ENCODE peak calls at places on chromosomes 4 and X, in nine cellular contexts. U is heart left ventricle, Z is A549, W is adrenal gland, G is transverse colon, J is endothelial cell of umbilical vein, B is sigmoid colon, I is IMR-90, V is ovary. O is an unnamed sample. For H3K4me1, the result is how much of the 10 kb centered on the place peaks cover.

GRCh38 chrX:153327561-153327960 is 6.0 kb upstream of the PNMA6F start:
- DNase-seq in G (no peak), U (no peak), I (no peak), W (no peak), B (no peak), J (no peak), V (no peak), Z (no peak), O (no peak)

GRCh38 chrX:16601885-16602284 is 48.1 kb upstream of the S100G start:
- DNase-seq in J (no peak), W (no peak), I (no peak), U (no peak), V (no peak), B (no peak), G (no peak), Z (no peak), O (no peak)

GRCh38 chr4:3878678-3879077 is 112.5 kb downstream of the ADRA2C start:
- DNase-seq in J (no peak), W (no peak), Z (no peak), B (no peak), G (no peak), U (no peak), I (no peak), V (no peak), O (no peak)

GRCh38 chr4:119785963-119786362 is 157.4 kb upstream of the PDE5A start:
- DNase-seq in W (peak), B (no peak), U (no peak), Z (peak), G (peak), V (no peak), J (peak), I (peak), O (no peak)

GRCh38 chr4:5165419-5166369 is 114.4 kb downstream of the STK32B start:
- DNase-seq in W (no peak), G (no peak), Z (no peak), I (peak), U (no peak), V (no peak), B (no peak), J (peak), O (no peak)

GRCh38 chr4:39323836-39324235 is 42.3 kb downstream of the RFC1 start:
- DNase-seq in B (no peak), W (no peak), I (no peak), U (no peak), Z (no peak), G (no peak), V (no peak), J (no peak), O (no peak)

GRCh38 chrX:45230410-45230809 is 29.7 kb upstream of the DIPK2B start:
- DNase-seq in V (no peak), W (no peak), B (no peak), U (no peak), Z (no peak), G (no peak), J (no peak), I (no peak), O (no peak)

GRCh38 chr4:147707892-147708672 is 23.8 kb upstream of the ARHGAP10 start:
- DNase-seq in G (peak), W (peak), U (peak), J (peak), Z (peak), V (peak), I (peak), B (peak), O (no peak)

GRCh38 chrX:136183175-136183574 is 35.8 kb downstream of the FHL1 start:
- DNase-seq in W (no peak), I (no peak), B (no peak), Z (no peak), J (no peak), U (no peak), V (no peak), G (no peak), O (no peak)

GRCh38 chrX:155028192-155028591 is 1.5 kb downstream of the FUNDC2 start:
- DNase-seq in J (peak), I (no peak), V (no peak), W (no peak), B (no peak), Z (peak), U (no peak), G (no peak), O (no peak)

GRCh38 chr4:114474401-114474800 is 124.2 kb upstream of the UGT8 start:
- DNase-seq in J (peak), V (no peak), Z (no peak), G (no peak), B (no peak), U (no peak), I (no peak), W (no peak), O (no peak)

GRCh38 chrX:21255207-21255606 is 119.0 kb upstream of the CNKSR2 start:
- DNase-seq in Z (no peak), V (no peak), W (no peak), I (no peak), J (no peak), G (no peak), B (no peak), U (no peak), O (no peak)

GRCh38 chr4:69860521-69861298 is 765 bp upstream of the SULT1E1 start:
- DNase-seq in G (no peak), I (no peak), U (no peak), Z (no peak), W (no peak), J (no peak), V (no peak), B (no peak), O (no peak)

GRCh38 chrX:41922125-41922521 is 1.2 kb downstream of the CASK start:
- DNase-seq in Z (no peak), U (no peak), V (no peak), W (peak), B (no peak), G (no peak), I (peak), J (peak), O (no peak)

GRCh38 chr4:55851885-55852284 is 1.6 kb upstream of the EXOC1 start:
- DNase-seq in U (no peak), B (no peak), W (no peak), J (no peak), V (no peak), G (peak), Z (no peak), I (no peak), O (no peak)

GRCh38 chr4:186481998-186482790 is 73.2 kb downstream of the MTNR1A start:
- DNase-seq in B (no peak), J (no peak), Z (no peak), I (no peak), G (no peak), W (no peak), V (no peak), U (no peak), O (no peak)

GRCh38 chrX:40166582-40166981 is 68.8 kb upstream of the BCOR start:
- DNase-seq in V (peak), G (no peak), U (peak), I (peak), B (no peak), Z (no peak), J (no peak), W (no peak), O (peak)
- H3K4me1 ChIP-seq in V (under half), G (under half), U (under half), I (under half), B (under half), Z (under half), J (under half), W (under half), O (under half)

DNA sequence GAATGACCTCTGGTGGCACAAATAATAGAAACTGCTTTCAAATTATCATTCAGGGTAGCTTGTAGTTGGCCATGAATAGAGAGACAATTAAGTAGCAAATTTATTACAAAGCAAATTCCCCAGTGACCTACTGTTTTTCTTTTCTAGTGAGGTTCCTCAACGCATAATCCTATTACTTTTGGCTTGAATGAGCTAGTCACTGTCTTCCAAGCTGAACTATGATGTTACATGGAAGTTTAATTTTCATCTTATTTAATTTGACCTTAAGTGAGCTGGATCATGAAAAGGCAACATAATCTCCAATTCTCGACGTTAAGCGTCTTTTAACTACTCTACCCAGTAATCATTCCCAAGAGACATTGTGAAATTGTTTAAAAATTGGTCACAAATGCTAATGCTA is 347.4 kb upstream of the MAGEB2 start:
- DNase-seq in U (no peak), G (no peak), B (no peak), I (no peak), J (no peak), Z (no peak), W (no peak), V (no peak), O (no peak)
- TF ChIP-seq POLR2A in U (no peak), G (no peak), B (no peak), I (no peak), J (no peak), Z (no peak), W (no peak), V (no peak), O (no peak)

GRCh38 chrX:39857780-39858179 is 240.0 kb downstream of the BCOR start:
- DNase-seq in W (no peak), J (no peak), I (no peak), G (no peak), B (no peak), V (no peak), Z (no peak), U (no peak), O (no peak)

GRCh38 chrX:39855748-39856129 is 242.0 kb downstream of the BCOR start:
- DNase-seq in W (peak), B (no peak), G (peak), Z (peak), I (peak), J (peak), U (no peak), V (no peak), O (no peak)

GRCh38 chrX:39854772-39855747 is 242.7 kb downstream of the BCOR start:
- DNase-seq in J (no peak), W (no peak), Z (no peak), I (no peak), G (peak), V (no peak), B (no peak), U (no peak), O (no peak)

GRCh38 chrX:39853417-39853816 is 244.3 kb downstream of the BCOR start:
- DNase-seq in V (no peak), I (no peak), J (no peak), Z (no peak), U (no peak), W (no peak), B (no peak), G (no peak), O (no peak)

GRCh38 chrX:39856472-39857121 is 241.2 kb downstream of the BCOR start:
- DNase-seq in J (peak), B (no peak), I (no peak), G (no peak), W (no peak), V (no peak), Z (no peak), U (no peak), O (no peak)
- H3K27ac ChIP-seq in J (peak), B (no peak), I (no peak), G (no peak), W (no peak), V (no peak), Z (no peak), U (no peak), O (no peak)

GRCh38 chr4:38124961-38125360 is 164.8 kb downstream of the PTTG2 start:
- DNase-seq in G (no peak), Z (no peak), B (no peak), V (no peak), U (no peak), J (no peak), W (no peak), I (no peak), O (no peak)
- H3K4me1 ChIP-seq in G (under half), Z (under half), B (under half), V (under half), U (under half), J (under half), W (under half), I (under half), O (under half)

DNA sequence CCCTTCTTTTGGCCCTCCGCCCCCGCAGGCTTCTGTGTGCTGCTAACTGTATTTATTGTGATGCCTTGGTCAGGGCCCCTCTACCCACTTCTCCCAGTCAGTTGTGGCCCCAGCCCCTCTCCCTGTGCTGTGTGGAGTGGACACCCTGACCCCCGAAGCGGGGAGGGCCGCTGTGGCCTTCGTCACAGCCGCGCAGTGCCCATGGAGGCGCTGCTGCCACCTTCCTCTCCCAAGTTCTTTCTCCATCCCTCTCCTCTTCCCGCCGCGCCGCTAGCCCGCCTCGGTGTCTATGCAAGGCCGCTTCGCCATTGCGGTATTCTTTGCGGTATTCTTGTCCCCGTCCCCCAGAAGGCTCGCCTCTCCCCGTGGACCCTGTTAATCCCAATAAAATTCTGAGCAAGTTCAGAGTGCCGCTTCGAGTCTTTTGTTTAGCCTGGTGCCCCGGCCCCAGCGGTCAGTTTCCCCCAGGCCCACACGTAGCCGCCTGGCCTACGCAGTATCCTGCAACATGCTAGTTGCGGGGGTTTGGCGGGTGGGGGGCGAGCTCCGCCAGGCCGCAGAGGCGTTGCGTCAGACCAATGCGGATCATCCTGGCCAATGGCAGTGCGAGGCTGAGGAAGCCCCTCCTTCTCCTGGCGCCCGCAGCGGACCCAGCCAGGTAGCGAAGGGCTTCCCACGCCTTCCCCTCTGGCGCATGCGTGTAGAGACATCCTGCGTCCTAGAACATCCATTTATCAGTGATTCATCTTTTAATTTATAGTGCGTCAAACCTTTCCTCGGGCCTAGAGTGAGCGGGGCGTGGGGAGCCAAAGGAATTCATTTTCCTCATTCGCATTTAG is 5.6 kb upstream of the KANTR start:
- DNase-seq in W (peak), V (peak), I (peak), Z (peak), G (peak), J (peak), B (peak), U (peak), O (peak)
- TF ChIP-seq POLR2A in W (peak), V (peak), I (peak), Z (no peak), G (peak), J (peak), B (peak), U (peak), O (peak)

O was measured in uterus.